ENCODE peak calls at places on chromosomes 11 and 22, in ten cellular contexts. R is pancreas; Q is anterior cingulate cortex; Y is thyroid gland; X is GM04503; P is kidney; H is germinal center; F is NCI-H748 treated with DMSO at 0.1 percent for 48 hours; E is effector memory CD4-positive, alpha-beta T cell; V is choroid plexus epithelial cell. U is an unnamed sample.
A peak's percentile ranks its signal among the peaks of the same experiment; 100 is the strongest.

GRCh38 chr22:39209756-39210155 is 35.0 kb downstream of the PDGFB start:
- DNase-seq in R (no peak), Q (no peak), Y (peak; percentile 86), X (no peak), P (peak; percentile 44), H (no peak), F (peak; percentile 51), E (no peak), V (no peak), U (peak; percentile 48)

GRCh38 chr11:109957601-109958000 is 135.6 kb upstream of the ZC3H12C start:
- DNase-seq in R (no peak), Q (no peak), Y (no peak), X (no peak), P (no peak), H (no peak), F (no peak), E (no peak), V (no peak), U (no peak)

GRCh38 chr22:49853981-49854791 is 542 bp downstream of the ZBED4 start:
- DNase-seq in R (peak; percentile 56), Q (no peak), Y (peak; percentile 34), X (no peak), P (peak; percentile 88), H (peak; percentile 35), F (peak; percentile 14), E (no peak), V (peak; percentile 34), U (no peak)

GRCh38 chr11:120547871-120548681 is 36.5 kb downstream of the GRIK4 start:
- DNase-seq in R (peak; percentile 98), Q (peak; percentile 70), Y (peak; percentile 99), X (peak; percentile 91), P (peak; percentile 97), H (no peak), F (peak; percentile 2), E (no peak), V (peak; percentile 87), U (peak; percentile 87)

GRCh38 chr11:122721964-122722266 is 66.4 kb downstream of the UBASH3B start:
- DNase-seq in R (no peak), Q (no peak), Y (no peak), X (no peak), P (no peak), H (no peak), F (no peak), E (no peak), V (peak; percentile 97), U (peak; percentile 15)

GRCh38 chr22:46728470-46728869 is 9.6 kb downstream of the CERK start:
- DNase-seq in R (no peak), Q (no peak), Y (no peak), X (no peak), P (peak; percentile 80), H (no peak), F (no peak), E (no peak), V (no peak), U (no peak)

GRCh38 chr11:70651036-70651435 is 252.7 kb downstream of the CTTN start:
- DNase-seq in R (no peak), Q (no peak), Y (no peak), X (no peak), P (no peak), H (no peak), F (no peak), E (no peak), V (no peak), U (no peak)

GRCh38 chr11:33387996-33388395 is 130.8 kb downstream of the HIPK3 start:
- DNase-seq in R (no peak), Q (no peak), Y (no peak), X (no peak), P (no peak), H (no peak), F (no peak), E (no peak), V (no peak), U (no peak)

GRCh38 chr11:8963569-8964323 is 496 bp downstream of the TMEM9B start:
- DNase-seq in R (peak; percentile 89), Q (peak; percentile 73), Y (peak; percentile 88), X (peak; percentile 26), P (peak; percentile 94), H (peak; percentile 80), F (peak; percentile 58), E (peak; percentile 65), V (peak; percentile 65), U (peak; percentile 90)

GRCh38 chr11:117993988-117994741 is 8.0 kb downstream of the IL10RA start:
- DNase-seq in R (no peak), Q (no peak), Y (no peak), X (no peak), P (no peak), H (no peak), F (no peak), E (no peak), V (no peak), U (peak; percentile 75)